ENCODE peak calls at places on chromosomes 7 and 10, in eight cellular contexts. H is astrocyte of the spinal cord, Q is lower lobe of right lung, X is dorsolateral prefrontal cortex, G is bronchial epithelial cell, T is adipocyte, U is cardiac fibroblast, N is small intestine. Y is an unnamed sample.
A peak's percentile ranks its signal among the peaks of the same experiment; 100 is the strongest.

GRCh38 chr7:133481676-133482075 is 228.8 kb downstream of the EXOC4 start:
- DNase-seq in X (peak; percentile 35), G (peak; percentile 59), H (peak; percentile 82), T (peak; percentile 62), Q (no peak), N (peak; percentile 32), U (peak; percentile 78), Y (peak; percentile 60)

GRCh38 chr7:24884401-24884800 is 95.6 kb downstream of the OSBPL3 start:
- DNase-seq in Q (no peak), X (no peak), U (no peak), G (no peak), N (no peak), T (no peak), H (no peak), Y (no peak)

GRCh38 chr7:35022725-35023124 is 14.6 kb downstream of the DPY19L1 start:
- DNase-seq in U (no peak), N (no peak), T (no peak), G (no peak), X (no peak), H (no peak), Q (no peak), Y (no peak)

GRCh38 chr7:141550694-141551079 is 523 bp upstream of the AGK start:
- DNase-seq in H (no peak), G (peak; percentile 4), Q (no peak), U (no peak), T (no peak), X (no peak), N (no peak), Y (peak; percentile 13)

GRCh38 chr10:93280699-93281366 is 201.3 kb downstream of the MYOF start:
- DNase-seq in T (no peak), G (no peak), H (no peak), N (no peak), X (no peak), U (no peak), Q (no peak), Y (no peak)

GRCh38 chr10:132938472-132939329 is 3.7 kb downstream of the CFAP46 start:
- DNase-seq in N (no peak), H (no peak), G (no peak), U (no peak), X (no peak), Q (peak; percentile 39), T (no peak), Y (no peak)

GRCh38 chr10:48607356-48608278 is 2.7 kb upstream of the ARHGAP22 start:
- DNase-seq in H (no peak), N (no peak), U (peak; percentile 27), Q (no peak), T (no peak), G (no peak), X (no peak), Y (no peak)

GRCh38 chr10:36187382-36188042 is 545.4 kb upstream of the FZD8 start:
- DNase-seq in N (no peak), U (no peak), H (no peak), X (no peak), T (no peak), G (no peak), Q (no peak), Y (no peak)

GRCh38 chr7:156173346-156173745 is 361.1 kb upstream of the SHH start:
- DNase-seq in X (no peak), H (no peak), N (no peak), Q (no peak), T (no peak), U (no peak), G (no peak), Y (no peak)

GRCh38 chr10:26503911-26504310 is 65.8 kb downstream of the APBB1IP start:
- DNase-seq in X (no peak), U (no peak), Q (no peak), T (no peak), N (no peak), H (no peak), G (no peak), Y (no peak)

GRCh38 chr10:46096909-46097575 is 51.0 kb upstream of the MSMB start:
- DNase-seq in N (no peak), H (no peak), T (no peak), G (no peak), U (no peak), X (no peak), Q (no peak), Y (no peak)

GRCh38 chr10:5413012-5413938 is 918 bp downstream of the NET1 start:
- DNase-seq in H (peak; percentile 52), U (peak; percentile 62), G (peak; percentile 63), N (peak; percentile 55), T (peak; percentile 39), X (no peak), Q (no peak), Y (peak; percentile 68)

GRCh38 chr7:68748934-68749695 is 849.2 kb upstream of the AUTS2 start:
- DNase-seq in Q (no peak), U (no peak), G (no peak), X (peak; percentile 30), H (no peak), N (no peak), T (no peak), Y (no peak)

GRCh38 chr10:43306899-43307298 is 40.0 kb upstream of the RASGEF1A start:
- DNase-seq in U (no peak), Q (no peak), X (no peak), G (no peak), N (no peak), H (no peak), T (no peak), Y (no peak)

GRCh38 chr10:36048236-36048635 is 406.1 kb upstream of the FZD8 start:
- DNase-seq in N (no peak), Q (no peak), G (peak; percentile 26), X (no peak), T (no peak), H (no peak), U (peak; percentile 38), Y (peak; percentile 8)

GRCh38 chr7:103432713-103433112 is 13.3 kb downstream of the SLC26A5 start:
- DNase-seq in G (peak; percentile 30), H (no peak), U (no peak), Q (no peak), N (no peak), T (no peak), X (no peak), Y (no peak)

DNA sequence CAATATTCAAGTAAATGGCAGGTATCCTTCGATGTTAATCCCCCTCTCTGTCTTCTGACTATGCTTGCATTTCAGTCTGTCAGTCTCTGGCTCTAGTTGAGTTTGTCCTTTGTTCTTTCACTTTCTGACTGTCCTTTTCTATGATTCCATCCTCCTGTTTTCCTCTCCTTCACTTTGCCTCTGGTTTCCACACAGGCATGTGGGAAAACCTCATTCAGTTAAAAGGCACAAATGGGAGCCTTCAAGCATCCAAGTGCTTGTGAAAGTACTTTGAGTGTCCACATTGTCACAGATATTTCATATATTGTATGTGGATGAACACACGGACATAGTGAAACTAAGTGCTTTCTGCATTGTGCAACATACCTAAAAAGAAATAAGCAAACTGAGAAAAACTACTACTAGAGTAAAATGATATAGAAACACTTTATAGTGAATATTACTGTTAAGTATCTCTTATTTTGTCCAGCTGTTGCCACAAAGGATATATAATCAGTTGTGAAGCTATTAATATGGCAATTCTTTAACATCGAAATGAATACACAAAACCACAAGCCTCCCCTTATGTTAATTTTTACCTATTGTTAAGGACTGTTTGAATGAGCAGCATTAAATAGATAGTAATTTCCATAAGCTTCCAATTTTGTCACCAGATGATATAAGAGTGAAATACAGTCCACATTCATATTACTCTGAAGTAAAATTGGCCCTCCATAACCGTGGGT is 71.7 kb downstream of the NRBF2 start:
- DNase-seq in N (peak; percentile 22), T (no peak), H (no peak), Q (no peak), G (no peak), X (no peak), U (no peak), Y (no peak)
- H3K4me3 ChIP-seq in N (no peak overlapping the region), T (peak overlapping the region; percentile 14), H (no peak overlapping the region), Q (no peak overlapping the region), G (no peak overlapping the region), X (no peak overlapping the region), U (no peak overlapping the region), Y (no peak overlapping the region)

GRCh38 chr7:74656421-74656910 is 1.1 kb upstream of the GTF2I start:
- DNase-seq in U (peak; percentile 25), T (peak; percentile 75), G (no peak), H (peak; percentile 43), N (peak; percentile 48), Q (no peak), X (peak; percentile 65), Y (no peak)
- H3K4me3 ChIP-seq in U (peak overlapping the region; percentile 67), T (peak overlapping the region; percentile 92), G (peak overlapping the region; percentile 77), H (peak overlapping the region; percentile 66), N (peak overlapping the region; percentile 72), Q (peak overlapping the region; percentile 100), X (peak overlapping the region; percentile 93), Y (peak overlapping the region; percentile 64)

GRCh38 chr7:120991133-120991532 is 2.6 kb downstream of the CPED1 start:
- DNase-seq in X (no peak), N (no peak), T (peak; percentile 33), H (no peak), Q (no peak), U (no peak), G (no peak), Y (no peak)
- H3K4me3 ChIP-seq in X (peak overlapping the region; percentile 56), N (no peak overlapping the region), T (peak overlapping the region; percentile 84), H (peak overlapping the region; percentile 58), Q (peak overlapping the region; percentile 47), U (no peak overlapping the region), G (no peak overlapping the region), Y (no peak overlapping the region)

DNA sequence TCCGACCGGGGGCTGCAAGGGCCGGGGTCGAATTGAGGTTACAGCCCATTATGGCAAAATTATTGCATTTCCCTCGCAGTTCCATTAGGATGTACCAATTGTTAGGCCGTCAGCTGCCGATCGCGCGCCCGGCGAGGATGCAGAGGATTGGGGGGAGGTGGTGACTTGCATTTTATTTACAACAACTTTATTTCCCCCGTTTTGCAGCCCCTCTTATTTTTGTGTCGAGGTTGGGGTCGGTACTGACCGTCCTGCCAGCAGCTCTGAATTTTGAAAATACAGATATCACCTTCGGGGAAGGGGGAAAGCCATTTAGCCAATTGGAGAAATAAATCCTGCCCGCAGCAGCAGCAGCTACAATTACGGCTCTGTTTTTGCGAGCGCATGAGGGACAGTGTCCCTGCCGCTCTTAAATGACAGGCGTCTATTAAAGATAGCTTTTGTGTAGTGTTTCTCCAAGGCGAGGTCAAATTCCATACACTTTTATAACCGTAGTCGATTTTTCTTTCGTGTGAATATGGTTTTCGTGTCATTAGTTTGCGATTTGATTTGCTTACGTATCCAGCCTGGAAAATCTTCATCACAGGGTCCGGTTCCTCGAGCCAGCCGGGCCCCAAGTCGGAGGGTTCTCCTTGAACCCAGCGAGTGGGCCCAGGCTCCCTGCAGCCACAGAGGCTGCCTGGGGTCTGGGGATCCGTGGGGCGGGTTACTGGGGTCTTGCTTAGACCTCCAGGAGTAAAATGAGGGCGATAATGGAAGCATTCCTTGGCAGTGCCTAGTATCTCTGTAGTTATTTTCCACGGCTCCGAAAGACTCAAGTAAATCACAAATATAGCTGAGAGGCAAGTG is 693 bp upstream of the HOXA5 start:
- DNase-seq in U (no peak), Q (no peak), G (no peak), N (no peak), X (no peak), H (peak; percentile 74), T (no peak), Y (no peak)
- H3K4me3 ChIP-seq in U (no peak overlapping the region), Q (peak overlapping the region; percentile 70), G (no peak overlapping the region), N (peak overlapping the region; percentile 46), X (no peak overlapping the region), H (peak overlapping the region; percentile 69), T (peak overlapping the region; percentile 94), Y (peak overlapping the region; percentile 39)

DNA sequence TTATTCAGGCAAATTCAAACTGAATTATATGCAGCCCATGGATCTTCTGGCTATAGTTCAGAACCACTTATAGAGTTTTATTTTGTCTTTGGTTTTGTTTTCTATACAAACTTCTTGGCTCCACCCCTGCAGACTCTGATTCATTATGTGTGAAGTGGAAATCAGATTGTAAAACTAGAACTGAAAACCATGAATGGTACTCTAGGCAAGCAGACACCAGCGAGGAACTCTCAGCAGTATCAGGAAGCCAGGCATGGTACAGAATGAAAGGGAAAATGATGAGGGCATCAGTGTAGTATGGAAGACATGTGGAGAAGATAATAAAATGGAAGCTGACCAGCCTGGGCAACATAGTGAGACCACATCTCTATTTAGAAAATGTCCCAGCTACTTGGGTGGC is 1026.9 kb upstream of the C7orf33 start:
- DNase-seq in T (no peak), X (no peak), N (no peak), U (no peak), Q (no peak), H (no peak), G (no peak), Y (no peak)
- H3K4me3 ChIP-seq in T (no peak overlapping the region), X (no peak overlapping the region), N (no peak overlapping the region), U (no peak overlapping the region), Q (no peak overlapping the region), H (no peak overlapping the region), G (no peak overlapping the region), Y (no peak overlapping the region)

Y was measured in epithelial cell of esophagus.